ENCODE peak calls at places on chromosome 14, in nine cellular contexts. K, A, D, E, C, P, J, H and I are unnamed samples. For H3K4me1, the result is how much of the 10 kb centered on the place peaks cover.

GRCh38 chr14:102805454-102805891 is 28.2 kb downstream of the TRAF3 start:
- DNase-seq in K (peak), A (no peak), D (no peak), E (peak), C (no peak), P (peak), J (no peak), H (no peak), I (no peak)

GRCh38 chr14:64654072-64654899 is 49.9 kb upstream of the PLEKHG3 start:
- DNase-seq in K (no peak), A (no peak), D (no peak), E (peak), C (no peak), P (peak), J (no peak), H (no peak), I (no peak)

GRCh38 chr14:103334644-103335603 is 887 bp downstream of the EIF5 start:
- DNase-seq in K (peak), A (peak), D (peak), E (peak), C (peak), P (peak), J (peak), H (peak), I (peak)

GRCh38 chr14:86217523-86217922 is 687.6 kb downstream of the FLRT2 start:
- DNase-seq in K (no peak), A (no peak), D (no peak), E (no peak), C (no peak), P (no peak), J (peak), H (no peak), I (no peak)

GRCh38 chr14:94317259-94317658 is 5.9 kb downstream of the SERPINA6 start:
- DNase-seq in K (no peak), A (no peak), D (peak), E (peak), C (no peak), P (no peak), J (no peak), H (no peak), I (no peak)

GRCh38 chr14:37985826-37986470 is 221.8 kb upstream of the SSTR1 start:
- DNase-seq in K (peak), A (peak), D (peak), E (peak), C (no peak), P (peak), J (no peak), H (peak), I (peak)

GRCh38 chr14:52189330-52189729 is 78.2 kb upstream of the PTGDR start:
- DNase-seq in K (no peak), A (no peak), D (no peak), E (no peak), C (no peak), P (no peak), J (no peak), H (no peak), I (no peak)

GRCh38 chr14:106691601-106692291 is 1165.4 kb downstream of the TMEM121 start:
- DNase-seq in K (peak), A (peak), D (peak), E (peak), C (no peak), P (no peak), J (peak), H (peak), I (peak)

GRCh38 chr14:38065101-38065762 is 142.5 kb upstream of the SSTR1 start:
- DNase-seq in K (peak), A (no peak), D (no peak), E (no peak), C (no peak), P (no peak), J (no peak), H (no peak), I (no peak)

GRCh38 chr14:75877292-75877691 is 104.5 kb downstream of the TGFB3 start:
- DNase-seq in K (no peak), A (no peak), D (no peak), E (peak), C (no peak), P (peak), J (no peak), H (peak), I (no peak)

GRCh38 chr14:60355768-60356167 is 106.7 kb downstream of the PPM1A start:
- DNase-seq in K (no peak), A (no peak), D (no peak), E (no peak), C (no peak), P (no peak), J (no peak), H (no peak), I (no peak)

GRCh38 chr14:70873627-70874026 is 33.6 kb upstream of the PCNX1 start:
- DNase-seq in K (no peak), A (no peak), D (no peak), E (peak), C (no peak), P (no peak), J (no peak), H (no peak), I (no peak)

GRCh38 chr14:22303589-22304195 is 285.3 kb downstream of the DAD1 start:
- DNase-seq in K (no peak), A (peak), D (no peak), E (peak), C (no peak), P (peak), J (no peak), H (no peak), I (peak)

GRCh38 chr14:36373982-36374673 is 53.7 kb upstream of the MBIP start:
- DNase-seq in K (peak), A (peak), D (peak), E (peak), C (peak), P (peak), J (no peak), H (peak), I (peak)

GRCh38 chr14:35365130-35366047 is 39.2 kb downstream of the NFKBIA start:
- DNase-seq in K (no peak), A (no peak), D (peak), E (peak), C (peak), P (peak), J (peak), H (peak), I (no peak)

DNA sequence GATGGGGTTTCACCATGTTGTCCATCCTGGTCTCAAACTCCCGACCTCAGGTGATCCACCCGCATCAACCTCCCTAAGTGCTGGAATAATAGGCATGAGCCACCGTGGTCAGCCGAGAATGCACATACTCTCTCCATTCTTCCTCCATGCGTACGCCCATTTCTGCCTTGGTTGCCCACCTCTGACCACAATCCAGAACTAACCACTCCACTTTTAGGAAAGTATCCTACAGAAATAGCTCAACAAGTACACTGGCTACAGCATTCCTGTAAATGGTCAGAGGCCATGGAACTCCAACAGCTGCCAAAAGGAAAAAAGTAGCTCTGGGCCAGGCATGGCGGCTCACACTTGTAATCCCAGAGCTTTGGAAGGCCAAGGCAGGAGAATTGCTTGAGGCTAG is 60.7 kb downstream of the IRF2BPL start:
- DNase-seq in K (no peak), A (no peak), D (no peak), E (no peak), C (no peak), P (no peak), J (no peak), H (no peak), I (no peak)
- H3K4me1 ChIP-seq in K (under half), A (under half), D (under half), E (under half), C (under half), P (under half), J (under half), H (under half), I (under half)

GRCh38 chr14:68932219-68932618 is 46.9 kb downstream of the ACTN1 start:
- DNase-seq in K (no peak), A (no peak), D (no peak), E (peak), C (no peak), P (peak), J (no peak), H (no peak), I (no peak)
- H3K4me1 ChIP-seq in K (under half), A (under half), D (under half), E (under half), C (under half), P (half or more), J (under half), H (under half), I (under half)

GRCh38 chr14:90871605-90872233 is 55.5 kb upstream of the TTC7B start:
- DNase-seq in K (no peak), A (no peak), D (no peak), E (peak), C (no peak), P (peak), J (no peak), H (no peak), I (no peak)
- H3K4me1 ChIP-seq in K (under half), A (under half), D (under half), E (under half), C (under half), P (under half), J (under half), H (under half), I (under half)

GRCh38 chr14:100692859-100693558 is 33.7 kb upstream of the DLK1 start:
- DNase-seq in K (no peak), A (peak), D (no peak), E (peak), C (no peak), P (peak), J (peak), H (no peak), I (peak)
- H3K4me1 ChIP-seq in K (under half), A (under half), D (under half), E (under half), C (under half), P (under half), J (under half), H (under half), I (under half)

GRCh38 chr14:104969741-104970230 is 8.4 kb downstream of the AHNAK2 start:
- DNase-seq in K (no peak), A (no peak), D (no peak), E (no peak), C (no peak), P (no peak), J (peak), H (no peak), I (no peak)
- H3K4me1 ChIP-seq in K (under half), A (under half), D (under half), E (half or more), C (under half), P (under half), J (half or more), H (under half), I (half or more)

GRCh38 chr14:93056840-93057585 is 58.7 kb downstream of the ITPK1 start:
- DNase-seq in K (no peak), A (no peak), D (no peak), E (peak), C (no peak), P (peak), J (no peak), H (no peak), I (no peak)
- H3K4me1 ChIP-seq in K (under half), A (under half), D (under half), E (under half), C (under half), P (under half), J (under half), H (under half), I (under half)

GRCh38 chr14:77275041-77275854 is 4.2 kb upstream of the NGB start:
- DNase-seq in K (no peak), A (no peak), D (no peak), E (no peak), C (no peak), P (no peak), J (no peak), H (no peak), I (no peak)
- H3K4me1 ChIP-seq in K (under half), A (under half), D (under half), E (under half), C (under half), P (under half), J (under half), H (under half), I (under half)

DNA sequence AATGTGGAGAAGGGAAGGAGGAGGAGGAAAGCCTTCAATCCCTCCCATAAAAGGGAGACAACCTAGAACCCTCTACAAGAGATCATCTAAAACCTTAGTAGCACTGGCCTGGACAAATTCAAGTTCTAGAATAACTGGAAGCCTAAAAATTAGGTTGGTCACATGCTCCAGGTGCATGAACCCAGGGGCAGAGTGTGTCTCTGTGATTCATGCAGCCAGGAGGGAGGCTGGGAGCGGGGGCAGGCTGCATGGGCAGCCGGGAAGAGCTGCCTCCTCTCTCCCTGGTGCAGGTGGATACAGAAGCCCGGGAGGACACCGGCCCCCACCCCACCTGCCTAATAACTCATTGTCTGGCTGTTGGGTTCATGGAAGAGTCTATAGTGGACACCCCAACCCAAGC is 38.6 kb downstream of the CCDC85C start:
- DNase-seq in K (no peak), A (no peak), D (no peak), E (no peak), C (no peak), P (no peak), J (no peak), H (no peak), I (no peak)
- H3K4me1 ChIP-seq in K (under half), A (under half), D (under half), E (under half), C (under half), P (under half), J (half or more), H (half or more), I (under half)